ENCODE peak calls at places on chromosomes 13 and 19, in five cellular contexts. I is tibial nerve; Q is body of pancreas; U is right cardiac atrium; F is CD4-positive, CD25-positive, alpha-beta regulatory T cell. M is an unnamed sample.

GRCh38 chr13:44903596-44903995 is 85.7 kb downstream of the NUFIP1 start:
- DNase-seq in U (peak; percentile 96), F (no peak), I (peak; percentile 87), Q (peak; percentile 63), M (no peak)

GRCh38 chr19:51503891-51504290 is 2.3 kb upstream of the SIGLEC12 start:
- DNase-seq in I (no peak), F (no peak), U (no peak), Q (no peak), M (no peak)

GRCh38 chr19:6239401-6239844 is 40.4 kb downstream of the MLLT1 start:
- DNase-seq in U (peak; percentile 67), Q (peak; percentile 71), I (no peak), F (peak; percentile 38), M (no peak)

GRCh38 chr19:8149261-8150094 is at the start of gene FBN3:
- DNase-seq in Q (no peak), I (no peak), U (no peak), F (no peak), M (no peak)

GRCh38 chr13:31807090-31807541 is 67.8 kb downstream of the RXFP2 start:
- DNase-seq in Q (no peak), U (no peak), I (no peak), F (peak; percentile 16), M (peak; percentile 50)

GRCh38 chr19:40370997-40371801 is 18.8 kb downstream of the HIPK4 start:
- DNase-seq in F (no peak), U (no peak), Q (no peak), I (no peak), M (no peak)

GRCh38 chr19:35029737-35030256 is 473 bp upstream of the SCN1B start:
- DNase-seq in U (peak; percentile 60), I (no peak), Q (no peak), F (no peak), M (no peak)

GRCh38 chr19:7681336-7682174 is 922 bp downstream of the TRAPPC5 start:
- DNase-seq in I (peak; percentile 83), U (peak; percentile 88), Q (peak; percentile 81), F (peak; percentile 92), M (peak; percentile 84)

GRCh38 chr19:1608414-1609391 is 3.4 kb upstream of the UQCR11 start:
- DNase-seq in Q (no peak), U (peak; percentile 52), I (no peak), F (peak; percentile 41), M (no peak)
- H3K27ac ChIP-seq in Q (no peak overlapping the region), U (no peak overlapping the region), I (no peak overlapping the region), F (peak overlapping the region; percentile 51), M (peak overlapping the region; percentile 19)

GRCh38 chr13:110850840-110851239 is 64.0 kb downstream of the ANKRD10 start:
- DNase-seq in U (no peak), I (no peak), Q (no peak), F (no peak), M (no peak)
- H3K4me3 ChIP-seq in U (no peak overlapping the region), I (no peak overlapping the region), Q (no peak overlapping the region), F (no peak overlapping the region), M (no peak overlapping the region)

GRCh38 chr13:112982281-112983041 is 13.4 kb downstream of the MCF2L start:
- DNase-seq in I (no peak), F (no peak), U (peak; percentile 49), Q (no peak), M (no peak)

GRCh38 chr13:112981361-112981905 is 12.4 kb downstream of the MCF2L start:
- DNase-seq in F (no peak), Q (no peak), I (no peak), U (peak; percentile 58), M (no peak)

GRCh38 chr13:112978561-112979405 is 9.8 kb downstream of the MCF2L start:
- DNase-seq in Q (no peak), I (no peak), U (peak; percentile 77), F (no peak), M (no peak)

GRCh38 chr13:112979406-112979902 is 10.4 kb downstream of the MCF2L start:
- DNase-seq in U (peak; percentile 51), Q (no peak), I (no peak), F (no peak), M (no peak)

GRCh38 chr13:112980441-112980840 is 11.4 kb downstream of the MCF2L start:
- DNase-seq in U (peak; percentile 56), Q (no peak), F (no peak), I (no peak), M (no peak)
- H3K27ac ChIP-seq in U (peak overlapping the region; percentile 53), Q (no peak overlapping the region), F (no peak overlapping the region), I (no peak overlapping the region), M (no peak overlapping the region)

GRCh38 chr19:55377356-55378131 is 918 bp downstream of the TMEM190 start:
- DNase-seq in U (peak; percentile 79), I (no peak), F (no peak), Q (no peak), M (no peak)
- H3K4me3 ChIP-seq in U (no peak overlapping the region), I (no peak overlapping the region), F (no peak overlapping the region), Q (no peak overlapping the region), M (no peak overlapping the region)

GRCh38 chr19:12834418-12834943 is at the start of gene RTBDN:
- DNase-seq in U (no peak), Q (no peak), F (no peak), I (no peak), M (no peak)

GRCh38 chr19:12836529-12836863 is 1.8 kb upstream of the MAST1 start:
- DNase-seq in F (no peak), Q (no peak), U (no peak), I (no peak), M (no peak)

GRCh38 chr19:12833418-12833746 is 997 bp downstream of the RTBDN start:
- DNase-seq in F (no peak), I (no peak), Q (no peak), U (no peak), M (no peak)

GRCh38 chr19:12833747-12834417 is 497 bp downstream of the RTBDN start:
- DNase-seq in U (peak; percentile 53), I (no peak), Q (no peak), F (no peak), M (no peak)

DNA sequence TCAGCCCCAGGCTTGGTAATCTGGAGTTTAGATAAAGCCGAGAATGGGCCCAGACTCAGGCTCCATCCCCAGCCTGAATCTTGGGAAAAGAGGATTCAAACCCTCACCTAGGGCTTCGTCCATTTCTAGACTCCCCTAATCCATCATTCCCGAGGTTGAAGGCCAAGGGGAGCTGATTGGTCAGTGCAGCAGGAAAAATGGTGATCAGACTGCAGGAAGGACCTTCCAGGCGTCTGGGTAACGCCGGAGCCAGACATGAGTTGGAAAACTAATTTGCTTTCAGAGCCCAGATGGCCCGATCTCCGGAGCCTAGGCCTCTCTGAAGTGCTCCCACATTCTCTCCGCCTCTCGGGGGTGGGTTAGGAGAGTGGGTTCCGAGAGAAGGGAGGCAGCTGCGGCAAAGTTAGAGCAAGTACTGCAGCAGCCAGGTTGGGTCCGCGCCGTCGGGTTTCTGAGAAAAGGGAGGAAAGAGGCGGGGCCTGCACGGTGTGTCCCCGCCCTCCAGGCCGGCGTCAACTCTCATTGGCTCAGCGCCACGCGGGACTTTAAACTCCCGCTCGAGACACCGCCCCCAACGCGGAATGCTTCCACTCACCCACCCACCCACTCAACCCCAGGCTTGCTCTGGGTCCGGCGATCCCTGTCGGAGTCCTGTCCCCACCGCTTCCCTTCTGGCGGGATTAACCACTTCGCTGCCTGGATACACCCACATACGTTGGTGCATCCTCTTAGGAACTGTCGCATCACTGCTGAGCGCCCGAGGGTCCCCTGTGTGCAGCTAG is 788 bp upstream of the RTBDN start:
- DNase-seq in U (peak; percentile 70), Q (no peak), F (peak; percentile 53), I (no peak), M (no peak)
- H3K27ac ChIP-seq in U (no peak overlapping the region), Q (no peak overlapping the region), F (no peak overlapping the region), I (no peak overlapping the region), M (no peak overlapping the region)

GRCh38 chr19:58001895-58002369 is 688 bp downstream of the ZNF606 start:
- DNase-seq in F (no peak), Q (no peak), I (no peak), U (no peak), M (no peak)

GRCh38 chr19:58003153-58003828 is 671 bp upstream of the ZNF606 start:
- DNase-seq in I (no peak), F (no peak), Q (no peak), U (no peak), M (no peak)

GRCh38 chr19:58002384-58003152 is at the start of gene ZNF606:
- DNase-seq in Q (peak; percentile 85), F (peak; percentile 94), U (peak; percentile 96), I (peak; percentile 64), M (peak; percentile 90)

DNA sequence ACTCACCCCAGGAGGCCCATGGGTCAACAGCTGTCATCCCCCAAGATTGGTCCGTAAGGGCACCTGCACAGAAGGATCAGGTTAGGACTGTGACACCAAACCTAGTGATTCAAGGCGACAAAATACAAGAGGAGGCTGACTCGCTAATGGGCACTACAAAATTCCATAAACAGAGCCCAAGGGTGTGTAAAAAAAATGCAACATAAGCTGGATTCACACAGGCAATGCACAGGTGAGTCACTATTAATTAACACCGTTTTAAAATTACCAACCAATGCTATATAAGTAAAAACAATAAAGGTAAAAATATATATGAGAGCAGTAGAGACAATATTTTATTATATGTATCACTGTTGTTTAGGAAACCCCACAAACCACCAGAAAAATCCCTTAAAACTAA is 1.9 kb downstream of the ZNF606 start:
- DNase-seq in Q (no peak), F (no peak), U (no peak), I (no peak), M (no peak)
- H3K4me3 ChIP-seq in Q (no peak overlapping the region), F (peak overlapping the region; percentile 78), U (no peak overlapping the region), I (no peak overlapping the region), M (no peak overlapping the region)

DNA sequence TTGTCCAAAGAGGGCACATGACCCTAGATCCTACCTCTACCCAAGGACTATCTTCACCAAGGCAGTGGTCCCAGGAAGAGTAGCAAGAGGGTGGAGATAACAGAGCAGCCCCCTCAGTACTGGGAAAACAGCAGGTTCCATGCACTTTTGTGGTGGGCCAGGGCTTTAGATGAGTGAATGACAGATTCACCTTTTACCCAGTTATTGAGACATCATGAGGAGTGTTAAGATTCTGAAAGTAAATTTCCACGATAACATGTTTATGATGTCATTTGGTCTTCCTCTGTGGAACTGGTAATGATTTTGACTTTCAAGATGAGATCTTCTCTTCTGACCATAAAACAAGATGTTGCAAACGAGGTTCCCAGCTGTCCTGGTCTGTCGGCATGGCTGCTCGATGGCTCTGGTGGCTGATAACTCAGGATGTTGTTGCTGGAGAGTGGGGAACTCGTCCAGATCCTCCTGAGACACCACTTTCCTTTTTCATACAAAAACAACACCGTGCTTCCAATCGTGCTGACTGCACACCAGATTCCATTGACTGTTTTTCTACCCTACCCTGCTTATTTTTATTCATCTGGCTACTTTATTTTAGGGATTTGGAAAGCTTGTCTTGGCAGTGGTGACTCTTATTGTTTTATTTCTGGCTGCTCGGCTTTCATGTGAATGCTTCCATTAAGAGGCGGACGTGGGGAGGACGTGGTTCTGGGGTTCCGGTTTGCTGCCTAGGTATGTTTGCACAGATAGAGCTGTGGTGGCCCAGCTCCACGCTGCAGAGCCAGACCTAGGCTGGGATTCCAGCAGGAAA is 88.5 kb downstream of the LRCH1 start:
- DNase-seq in I (no peak), Q (no peak), F (no peak), U (peak; percentile 73), M (no peak)
- H3K27ac ChIP-seq in I (peak overlapping the region; percentile 58), Q (no peak overlapping the region), F (no peak overlapping the region), U (peak overlapping the region; percentile 70), M (no peak overlapping the region)

GRCh38 chr19:29812881-29813275 is 1.1 kb downstream of the CCNE1 start:
- DNase-seq in I (no peak), Q (no peak), U (no peak), F (no peak), M (no peak)
- H3K4me3 ChIP-seq in I (peak overlapping the region; percentile 40), Q (no peak overlapping the region), U (no peak overlapping the region), F (peak overlapping the region; percentile 44), M (peak overlapping the region; percentile 50)

M was measured in CD8-positive, alpha-beta T cell.